ENCODE peak calls at places on chromosomes 13 and 19, in ten cellular contexts. N is endothelial cell; T is activated B cell treated with CpG ODN at 0.5 μM for 24 hours; P is T-helper 9 cell; I is transverse colon; D is MV-4-11; L is naive thymus-derived CD8-positive, alpha-beta T cell; B is bronchial epithelial cell; Z is EL; H is AG04450. Y is an unnamed sample.

GRCh38 chr13:101785858-101786257 is 333.4 kb downstream of the ITGBL1 start:
- DNase-seq in N (peak), T (no peak), P (no peak), I (no peak), D (no peak), L (no peak), B (peak), Z (peak), H (no peak), Y (no peak)

GRCh38 chr19:35142531-35143230 is 374 bp upstream of the FXYD7 start:
- DNase-seq in N (peak), T (peak), P (peak), I (peak), D (no peak), L (peak), B (no peak), Z (peak), H (no peak), Y (peak)

GRCh38 chr13:42946927-42947326 is 45.1 kb downstream of the EPSTI1 start:
- DNase-seq in N (no peak), T (no peak), P (no peak), I (no peak), D (peak), L (no peak), B (no peak), Z (no peak), H (no peak), Y (no peak)

GRCh38 chr13:75938811-75939525 is 302.8 kb downstream of the LMO7 start:
- DNase-seq in N (no peak), T (no peak), P (no peak), I (no peak), D (no peak), L (no peak), B (no peak), Z (no peak), H (no peak), Y (no peak)

GRCh38 chr13:24076124-24076523 is 84.4 kb upstream of the SPATA13 start:
- DNase-seq in N (no peak), T (no peak), P (no peak), I (peak), D (no peak), L (no peak), B (no peak), Z (no peak), H (no peak), Y (no peak)

GRCh38 chr19:56712609-56713008 is 41.1 kb upstream of the ZNF835 start:
- DNase-seq in N (no peak), T (no peak), P (no peak), I (no peak), D (no peak), L (no peak), B (no peak), Z (no peak), H (no peak), Y (no peak)

GRCh38 chr13:113646921-113647340 is 11.1 kb downstream of the ATP4B start:
- DNase-seq in N (no peak), T (no peak), P (no peak), I (no peak), D (no peak), L (no peak), B (no peak), Z (no peak), H (no peak), Y (no peak)

GRCh38 chr13:99265823-99266426 is 7.7 kb upstream of the GPR18 start:
- DNase-seq in N (no peak), T (no peak), P (no peak), I (no peak), D (peak), L (no peak), B (peak), Z (peak), H (no peak), Y (no peak)

GRCh38 chr13:98454389-98454881 is 122.5 kb downstream of the STK24 start:
- DNase-seq in N (no peak), T (no peak), P (no peak), I (no peak), D (no peak), L (no peak), B (peak), Z (peak), H (peak), Y (no peak)

GRCh38 chr13:29849071-29849541 is 1.3 kb downstream of the UBL3 start:
- DNase-seq in N (peak), T (no peak), P (no peak), I (peak), D (peak), L (peak), B (peak), Z (peak), H (no peak), Y (peak)

GRCh38 chr13:66748712-66749111 is 481.4 kb downstream of the PCDH9 start:
- DNase-seq in N (no peak), T (no peak), P (no peak), I (no peak), D (no peak), L (no peak), B (peak), Z (no peak), H (no peak), Y (peak)

GRCh38 chr13:77745784-77746183 is 48.3 kb downstream of the SLAIN1 start:
- DNase-seq in N (no peak), T (no peak), P (no peak), I (no peak), D (no peak), L (no peak), B (no peak), Z (no peak), H (no peak), Y (no peak)

GRCh38 chr13:23268441-23268840 is 87.7 kb downstream of the SGCG start:
- DNase-seq in N (no peak), T (no peak), P (no peak), I (no peak), D (no peak), L (no peak), B (no peak), Z (no peak), H (no peak), Y (no peak)

GRCh38 chr13:38045278-38046048 is 175.9 kb upstream of the TRPC4 start:
- DNase-seq in N (peak), T (no peak), P (no peak), I (no peak), D (peak), L (no peak), B (peak), Z (peak), H (no peak), Y (no peak)

GRCh38 chr13:80030491-80030890 is 310.4 kb downstream of the SPRY2 start:
- DNase-seq in N (peak), T (no peak), P (no peak), I (peak), D (peak), L (no peak), B (peak), Z (peak), H (no peak), Y (no peak)

GRCh38 chr13:48431431-48431830 is 18.5 kb upstream of the LPAR6 start:
- DNase-seq in N (no peak), T (no peak), P (no peak), I (no peak), D (no peak), L (no peak), B (no peak), Z (peak), H (no peak), Y (no peak)

GRCh38 chr13:28540612-28541011 is 45.7 kb upstream of the FLT1 start:
- DNase-seq in N (no peak), T (no peak), P (no peak), I (no peak), D (no peak), L (no peak), B (peak), Z (peak), H (no peak), Y (no peak)

GRCh38 chr13:27035892-27036235 is 135.7 kb downstream of the USP12 start:
- DNase-seq in N (no peak), T (no peak), P (no peak), I (no peak), D (no peak), L (no peak), B (no peak), Z (no peak), H (no peak), Y (no peak)

GRCh38 chr19:23787106-23787505 is 28.4 kb upstream of the ZNF681 start:
- DNase-seq in N (no peak), T (no peak), P (no peak), I (peak), D (peak), L (no peak), B (peak), Z (peak), H (no peak), Y (no peak)

GRCh38 chr13:99845136-99845874 is 126.3 kb downstream of the ZIC5 start:
- DNase-seq in N (no peak), T (no peak), P (no peak), I (no peak), D (no peak), L (no peak), B (no peak), Z (no peak), H (no peak), Y (no peak)

GRCh38 chr13:109666656-109667448 is 119.5 kb downstream of the IRS2 start:
- DNase-seq in N (no peak), T (no peak), P (no peak), I (no peak), D (no peak), L (no peak), B (peak), Z (peak), H (no peak), Y (no peak)

GRCh38 chr13:99281811-99282263 is 23.7 kb upstream of the GPR18 start:
- DNase-seq in N (no peak), T (peak), P (peak), I (peak), D (peak), L (peak), B (no peak), Z (no peak), H (no peak), Y (no peak)

GRCh38 chr19:34310494-34310981 is 54.5 kb upstream of the GPI start:
- DNase-seq in N (no peak), T (no peak), P (no peak), I (peak), D (no peak), L (no peak), B (no peak), Z (no peak), H (no peak), Y (peak)

GRCh38 chr13:109735567-109735966 is 50.8 kb downstream of the IRS2 start:
- DNase-seq in N (no peak), T (no peak), P (no peak), I (no peak), D (no peak), L (no peak), B (no peak), Z (no peak), H (no peak), Y (no peak)

GRCh38 chr19:42074513-42075363 is 1.2 kb upstream of the ZNF574 start:
- DNase-seq in N (no peak), T (no peak), P (no peak), I (peak), D (no peak), L (no peak), B (no peak), Z (peak), H (no peak), Y (no peak)

GRCh38 chr13:26477681-26478080 is 79.8 kb upstream of the WASF3 start:
- DNase-seq in N (no peak), T (no peak), P (no peak), I (no peak), D (no peak), L (no peak), B (no peak), Z (no peak), H (no peak), Y (no peak)

GRCh38 chr19:20565321-20566018 is at the start of gene ZNF737:
- DNase-seq in N (peak), T (peak), P (peak), I (peak), D (peak), L (peak), B (peak), Z (peak), H (peak), Y (peak)

GRCh38 chr19:34120846-34121639 is 51.3 kb upstream of the LSM14A start:
- DNase-seq in N (peak), T (no peak), P (peak), I (no peak), D (peak), L (peak), B (peak), Z (peak), H (peak), Y (peak)

GRCh38 chr19:45159971-45160324 is 834 bp downstream of the NKPD1 start:
- DNase-seq in N (no peak), T (no peak), P (no peak), I (no peak), D (no peak), L (no peak), B (no peak), Z (no peak), H (no peak), Y (no peak)

GRCh38 chr19:2039959-2040646 is 10.9 kb downstream of the MKNK2 start:
- DNase-seq in N (no peak), T (peak), P (no peak), I (no peak), D (no peak), L (no peak), B (no peak), Z (no peak), H (no peak), Y (no peak)

GRCh38 chr13:40017662-40018262 is 362.3 kb downstream of the COG6 start:
- DNase-seq in N (no peak), T (no peak), P (no peak), I (no peak), D (no peak), L (no peak), B (no peak), Z (no peak), H (no peak), Y (no peak)

GRCh38 chr19:8254286-8255001 is 45.3 kb downstream of the CERS4 start:
- DNase-seq in N (no peak), T (no peak), P (no peak), I (no peak), D (no peak), L (no peak), B (no peak), Z (no peak), H (no peak), Y (no peak)